ENCODE peak calls at places on chromosomes 16 and 17, in six cellular contexts. A is heart left ventricle, E is colonic mucosa, S is body of pancreas, Q is spleen, Y is breast epithelium. I is an unnamed sample.

GRCh38 chr16:67071476-67072048 is 38.2 kb upstream of the PHAF1 start:
- DNase-seq in A (no peak), E (no peak), S (no peak), Q (no peak), Y (no peak), I (no peak)

GRCh38 chr17:76725580-76726230 is 701 bp downstream of the JMJD6 start:
- DNase-seq in A (peak), E (peak), S (peak), Q (peak), Y (peak), I (peak)

GRCh38 chr17:64017381-64017980 is 3.0 kb downstream of the ICAM2 start:
- DNase-seq in A (no peak), E (no peak), S (no peak), Q (no peak), Y (no peak), I (no peak)

GRCh38 chr17:19987897-19988296 is 10.3 kb upstream of the AKAP10 start:
- DNase-seq in A (no peak), E (no peak), S (no peak), Q (no peak), Y (no peak), I (no peak)

GRCh38 chr16:81214745-81215166 is 23.7 kb upstream of the BCO1 start:
- DNase-seq in A (no peak), E (no peak), S (peak), Q (no peak), Y (no peak), I (no peak)

GRCh38 chr17:48575066-48575582 is 3.0 kb downstream of the HOXB4 start:
- DNase-seq in A (no peak), E (no peak), S (no peak), Q (no peak), Y (no peak), I (no peak)

GRCh38 chr17:64662774-64663367 is 764 bp upstream of the SMURF2 start:
- DNase-seq in A (no peak), E (no peak), S (no peak), Q (no peak), Y (no peak), I (no peak)

GRCh38 chr16:9645911-9646310 is 536.3 kb downstream of the GRIN2A start:
- DNase-seq in A (no peak), E (no peak), S (no peak), Q (no peak), Y (no peak), I (no peak)

GRCh38 chr17:39939031-39939430 is 11.5 kb downstream of the LRRC3C start:
- DNase-seq in A (no peak), E (no peak), S (no peak), Q (no peak), Y (no peak), I (no peak)

GRCh38 chr16:7601100-7601499 is 268.5 kb downstream of the RBFOX1 start:
- DNase-seq in A (no peak), E (no peak), S (no peak), Q (no peak), Y (no peak), I (no peak)

GRCh38 chr17:55743103-55743679 is 7.7 kb upstream of the PCTP start:
- DNase-seq in A (no peak), E (peak), S (peak), Q (no peak), Y (peak), I (no peak)

GRCh38 chr17:1324201-1324750 is 44.8 kb downstream of the TRARG1 start:
- DNase-seq in A (no peak), E (no peak), S (no peak), Q (no peak), Y (no peak), I (no peak)

GRCh38 chr16:64826374-64826773 is 295.5 kb downstream of the CDH11 start:
- DNase-seq in A (no peak), E (no peak), S (no peak), Q (no peak), Y (no peak), I (no peak)

GRCh38 chr16:19315889-19316288 is 30.4 kb downstream of the CLEC19A start:
- DNase-seq in A (no peak), E (no peak), S (no peak), Q (no peak), Y (no peak), I (no peak)

GRCh38 chr16:58418026-58418425 is 25.8 kb downstream of the GINS3 start:
- DNase-seq in A (no peak), E (no peak), S (no peak), Q (no peak), Y (no peak), I (no peak)

GRCh38 chr17:72223816-72224215 is 103.0 kb downstream of the SOX9 start:
- DNase-seq in A (no peak), E (no peak), S (no peak), Q (no peak), Y (no peak), I (no peak)

GRCh38 chr16:674968-675883 is at the start of gene RHBDL1:
- DNase-seq in A (no peak), E (no peak), S (no peak), Q (no peak), Y (no peak), I (peak)

GRCh38 chr17:59402760-59403159 is 71.3 kb downstream of the YPEL2 start:
- DNase-seq in A (no peak), E (no peak), S (no peak), Q (no peak), Y (no peak), I (no peak)

GRCh38 chr17:59401274-59401673 is 69.8 kb downstream of the YPEL2 start:
- DNase-seq in A (no peak), E (no peak), S (no peak), Q (no peak), Y (no peak), I (no peak)

GRCh38 chr17:59399914-59400313 is 68.5 kb downstream of the YPEL2 start:
- DNase-seq in A (no peak), E (no peak), S (no peak), Q (no peak), Y (no peak), I (no peak)

GRCh38 chr17:59401725-59402124 is 70.3 kb downstream of the YPEL2 start:
- DNase-seq in A (no peak), E (no peak), S (no peak), Q (no peak), Y (no peak), I (no peak)

DNA sequence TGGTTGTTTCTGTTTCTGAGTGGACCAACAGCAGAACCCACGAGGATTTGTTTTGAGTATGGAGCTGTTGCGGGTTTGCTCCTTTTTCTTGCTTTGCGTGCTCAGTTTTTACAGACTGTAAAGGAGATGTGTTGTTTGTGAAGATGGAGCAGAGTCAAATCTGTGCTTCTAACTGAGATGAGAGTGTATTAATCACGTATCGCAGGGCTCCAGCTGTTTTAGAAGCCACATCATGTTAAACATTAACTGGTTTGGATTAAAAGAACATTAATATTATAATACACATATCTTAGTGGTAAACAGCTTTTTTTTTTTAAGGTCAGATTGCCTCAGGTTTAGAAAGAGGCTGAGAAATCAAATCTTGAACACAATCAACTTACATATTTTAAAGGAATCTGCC is 69.4 kb downstream of the YPEL2 start:
- DNase-seq in A (no peak), E (no peak), S (no peak), Q (no peak), Y (no peak), I (no peak)
- H3K4me3 ChIP-seq in A (no peak), E (no peak), S (no peak), Q (no peak), Y (peak), I (no peak)

GRCh38 chr17:29247219-29247618 is 560 bp downstream of the CRYBA1 start:
- DNase-seq in A (no peak), E (no peak), S (no peak), Q (no peak), Y (no peak), I (no peak)
- H3K27ac ChIP-seq in A (no peak), E (no peak), S (no peak), Q (no peak), Y (no peak), I (no peak)

GRCh38 chr16:15888072-15888976 is at the start of gene CEP20:
- DNase-seq in A (peak), E (peak), S (peak), Q (peak), Y (peak), I (peak)
- TF ChIP-seq CTCF in A (no peak), E (no peak), S (peak), Q (peak), Y (peak), I (no peak)

GRCh38 chr17:68598074-68598473 is 3.1 kb downstream of the FAM20A start:
- DNase-seq in A (no peak), E (no peak), S (no peak), Q (no peak), Y (no peak), I (no peak)
- H3K4me3 ChIP-seq in A (no peak), E (no peak), S (no peak), Q (no peak), Y (peak), I (peak)

GRCh38 chr17:57869599-57870282 is 19.9 kb upstream of the MRPS23 start:
- DNase-seq in A (no peak), E (no peak), S (no peak), Q (no peak), Y (no peak), I (no peak)
- H3K27ac ChIP-seq in A (no peak), E (peak), S (no peak), Q (no peak), Y (no peak), I (no peak)

GRCh38 chr16:11007714-11008240 is 63.4 kb downstream of the CLEC16A start:
- DNase-seq in A (no peak), E (no peak), S (no peak), Q (no peak), Y (no peak), I (no peak)
- TF ChIP-seq CTCF in A (no peak), E (no peak), S (no peak), Q (no peak), Y (no peak), I (no peak)

DNA sequence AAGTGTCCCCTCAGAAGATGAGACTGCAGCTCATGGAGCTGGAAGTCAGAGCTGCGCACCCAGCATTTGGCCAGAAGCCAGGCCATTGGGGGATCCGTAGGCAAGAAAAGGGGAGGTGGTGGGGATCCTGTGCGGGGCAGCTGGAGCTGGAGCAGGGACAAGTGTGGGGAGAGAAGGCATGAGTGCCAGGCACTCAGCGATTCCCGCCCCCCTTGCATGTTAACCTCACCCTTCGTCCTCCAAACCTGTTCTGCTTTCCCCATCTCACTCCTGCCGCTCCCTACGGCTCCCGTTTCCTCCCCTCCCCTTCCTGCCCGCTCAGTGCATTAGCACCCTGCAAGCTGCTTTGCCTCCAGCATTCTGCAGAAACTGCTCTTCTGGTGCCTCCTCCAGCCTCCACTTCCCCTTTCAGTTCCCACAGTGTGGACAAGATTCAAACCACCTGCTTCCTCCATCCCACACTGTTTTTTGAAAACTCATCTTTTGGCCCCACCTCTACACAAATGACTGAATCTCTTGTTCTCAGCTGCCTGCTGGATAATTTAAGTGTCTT is 5.6 kb downstream of the ALOX15 start:
- DNase-seq in A (no peak), E (no peak), S (peak), Q (no peak), Y (no peak), I (no peak)
- H3K4me3 ChIP-seq in A (no peak), E (no peak), S (no peak), Q (peak), Y (no peak), I (no peak)

I was measured in lower lobe of right lung.